ENCODE peak calls at places on chromosomes 5 and 9, in four cellular contexts. M is coronary artery, Y is PC-3, B is GM12878. I is an unnamed sample.

GRCh38 chr5:127864511-127864910 is 161.3 kb downstream of the CCDC192 start:
- DNase-seq in M (no peak), Y (no peak), B (no peak), I (peak)

GRCh38 chr9:70049236-70049635 is 5.6 kb downstream of the MAMDC2 start:
- DNase-seq in M (peak), Y (peak), B (no peak), I (peak)

GRCh38 chr9:128372784-128373183 is 1.6 kb downstream of the URM1 start:
- DNase-seq in M (no peak), Y (peak), B (no peak), I (no peak)

GRCh38 chr9:16705121-16705604 is 165.3 kb downstream of the BNC2 start:
- DNase-seq in M (peak), Y (peak), B (no peak), I (no peak)

GRCh38 chr9:4494337-4494736 is 4.1 kb downstream of the SLC1A1 start:
- DNase-seq in M (no peak), Y (peak), B (no peak), I (no peak)

GRCh38 chr9:97516111-97516510 is 14.6 kb downstream of the TMOD1 start:
- DNase-seq in M (no peak), Y (no peak), B (no peak), I (no peak)

GRCh38 chr9:131394464-131395026 is 659 bp downstream of the PRRC2B start:
- DNase-seq in M (no peak), Y (no peak), B (no peak), I (no peak)

GRCh38 chr9:121613009-121613766 is 38.2 kb upstream of the DAB2IP start:
- DNase-seq in M (no peak), Y (no peak), B (no peak), I (no peak)

DNA sequence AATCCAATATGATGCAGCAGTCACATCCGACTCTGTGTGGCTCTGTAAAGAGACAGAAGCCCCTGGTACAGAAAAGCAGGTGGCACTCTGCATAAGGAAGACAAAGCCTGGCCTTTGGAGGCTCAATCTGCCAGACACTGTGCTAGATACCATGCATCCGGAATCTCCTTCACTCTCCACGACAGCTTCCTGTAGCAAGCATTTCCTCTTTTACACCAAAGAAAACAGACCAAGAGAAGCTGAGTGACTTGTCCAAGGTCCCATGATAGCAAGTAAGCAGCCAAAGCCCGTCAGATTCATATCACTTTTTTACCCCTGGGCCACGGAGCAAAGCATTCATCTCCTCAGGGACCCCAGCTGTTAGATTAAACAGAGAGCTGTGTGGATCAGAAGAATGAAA is 64.1 kb upstream of the SMIM23 start:
- DNase-seq in M (no peak), Y (no peak), B (no peak), I (no peak)
- H3K27ac ChIP-seq in M (no peak), Y (no peak), B (no peak), I (no peak)

DNA sequence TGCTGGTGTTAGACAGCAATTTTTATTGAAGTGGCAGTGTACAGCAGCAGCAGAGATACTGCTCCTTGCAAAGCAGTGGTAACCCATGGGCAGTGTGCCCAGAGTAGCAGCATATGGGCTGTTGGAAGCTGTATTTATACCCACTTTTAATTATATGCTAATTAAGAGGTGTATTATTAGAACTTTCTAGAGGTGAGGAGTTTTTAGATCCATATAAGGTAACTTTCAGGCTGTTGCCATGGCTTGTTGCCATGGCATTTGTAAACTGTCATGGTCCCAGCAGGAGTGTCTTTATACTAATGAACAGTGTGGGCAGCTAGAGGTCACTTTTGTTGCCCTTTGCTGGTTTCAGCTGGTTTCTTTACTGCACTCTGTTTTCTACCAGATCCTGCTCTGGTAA is 3.7 kb upstream of the PJA2 start:
- DNase-seq in M (no peak), Y (no peak), B (no peak), I (no peak)
- H3K27ac ChIP-seq in M (peak), Y (no peak), B (no peak), I (no peak)

GRCh38 chr5:72307573-72307967 is 12.5 kb downstream of the MRPS27 start:
- DNase-seq in M (no peak), Y (no peak), B (no peak), I (no peak)
- H3K27ac ChIP-seq in M (peak), Y (peak), B (peak), I (peak)

DNA sequence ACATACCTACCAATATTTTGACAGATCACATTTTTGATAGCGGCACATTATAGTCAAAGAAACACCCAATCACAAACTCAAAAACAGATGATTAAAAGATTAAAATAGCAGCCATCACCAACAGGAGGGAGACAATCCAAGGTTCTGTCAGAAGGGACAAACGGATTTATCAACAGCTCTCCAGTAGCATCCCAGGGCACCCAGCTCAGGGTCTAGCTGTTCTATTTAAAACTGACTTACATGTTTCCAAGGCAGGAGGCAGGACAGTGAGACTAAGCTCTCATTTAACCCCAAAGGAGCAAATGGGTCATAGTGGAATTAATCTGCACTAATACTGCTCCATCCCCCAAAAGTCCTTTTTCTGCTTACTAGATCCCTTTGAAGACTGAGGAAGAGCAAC is 3.2 kb downstream of the AGTPBP1 start:
- DNase-seq in M (no peak), Y (no peak), B (no peak), I (no peak)
- H3K27ac ChIP-seq in M (no peak), Y (no peak), B (no peak), I (no peak)

DNA sequence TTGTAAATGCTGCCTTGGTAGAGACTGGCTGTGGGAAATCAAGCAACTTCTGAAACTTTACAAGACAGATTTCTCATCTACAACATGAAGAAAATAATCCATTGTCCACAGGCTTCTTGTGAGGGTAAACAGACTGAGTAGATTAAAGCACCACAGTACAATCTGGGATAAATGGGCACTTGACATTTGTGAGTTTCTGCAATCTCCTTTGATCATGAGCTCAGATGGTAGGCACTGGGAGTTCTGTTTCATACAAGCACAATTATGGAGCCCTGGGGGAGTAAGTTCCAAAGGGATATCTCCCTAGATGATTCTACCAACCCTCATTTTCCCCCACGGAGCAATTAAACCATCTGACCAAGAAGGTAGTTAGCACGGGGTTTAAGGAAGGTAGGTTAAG is 479.4 kb upstream of the TNC start:
- DNase-seq in M (no peak), Y (no peak), B (no peak), I (no peak)
- H3K27ac ChIP-seq in M (no peak), Y (no peak), B (no peak), I (no peak)

GRCh38 chr5:14034991-14035390 is 90.5 kb upstream of the DNAH5 start:
- DNase-seq in M (no peak), Y (no peak), B (no peak), I (no peak)

GRCh38 chr5:14038341-14038959 is 94.0 kb upstream of the DNAH5 start:
- DNase-seq in M (no peak), Y (peak), B (no peak), I (peak)

GRCh38 chr5:14036947-14037346 is 92.5 kb upstream of the DNAH5 start:
- DNase-seq in M (no peak), Y (no peak), B (no peak), I (no peak)

GRCh38 chr5:14035859-14036440 is 91.5 kb upstream of the DNAH5 start:
- DNase-seq in M (no peak), Y (peak), B (no peak), I (peak)

DNA sequence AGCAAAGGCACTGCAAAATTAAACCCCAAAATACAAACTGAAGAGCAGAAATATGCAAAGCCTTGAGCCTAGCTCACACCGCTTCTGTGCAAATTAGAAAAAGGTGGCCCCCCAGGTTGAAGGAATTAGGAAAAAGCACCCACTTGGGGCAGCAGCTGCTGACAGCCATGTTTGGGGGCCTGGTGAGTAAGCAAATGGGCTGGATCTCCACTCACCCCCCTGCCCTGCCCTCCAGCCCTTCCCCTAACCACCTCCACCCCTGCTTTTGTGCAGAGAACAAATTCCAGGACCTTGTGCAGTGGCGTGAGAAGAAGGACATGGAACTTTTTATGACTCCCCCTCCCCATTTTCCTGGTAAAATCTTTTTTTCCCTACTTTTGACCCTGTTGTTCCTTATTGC is 92.0 kb upstream of the DNAH5 start:
- DNase-seq in M (no peak), Y (peak), B (no peak), I (no peak)
- H3K27ac ChIP-seq in M (peak), Y (peak), B (no peak), I (peak)

DNA sequence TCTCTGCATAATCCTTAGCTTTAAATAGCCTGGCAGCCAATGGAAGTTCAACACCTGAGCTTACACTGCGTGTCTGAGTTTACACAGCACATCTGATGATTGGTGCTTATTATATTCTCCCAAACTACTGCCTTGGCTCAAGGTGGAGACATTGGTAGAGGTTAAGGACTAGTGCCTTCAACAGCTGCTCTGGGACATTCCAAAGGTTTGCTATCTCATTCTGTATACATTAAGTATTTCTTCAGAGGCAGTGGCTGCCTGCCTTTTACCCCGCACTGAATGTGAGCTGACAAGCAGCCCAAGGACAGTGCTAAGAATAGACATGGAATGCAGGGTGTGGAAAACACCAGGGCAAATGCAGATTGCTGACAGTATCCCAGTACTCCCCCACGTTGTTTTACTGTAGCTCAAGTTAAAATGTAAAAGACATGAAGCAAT is 1.6 kb downstream of the HSPB3 start:
- DNase-seq in M (no peak), Y (no peak), B (no peak), I (no peak)
- H3K27ac ChIP-seq in M (peak), Y (no peak), B (no peak), I (no peak)

GRCh38 chr5:38101897-38102296 is 156.5 kb upstream of the EGFLAM start:
- DNase-seq in M (no peak), Y (no peak), B (no peak), I (no peak)
- H3K27ac ChIP-seq in M (no peak), Y (no peak), B (no peak), I (no peak)